ENCODE peak calls at places on chromosomes 12 and 14, in seven cellular contexts. I, F, R, Q, S, E and D are unnamed samples.

GRCh38 chr12:104049278-104050257 is at the start of gene GLT8D2:
- DNase-seq in S (peak), I (peak), E (peak), Q (peak), R (peak), F (peak), D (peak)

GRCh38 chr14:65751510-65751909 is 339.0 kb downstream of the FUT8 start:
- DNase-seq in I (no peak), R (no peak), E (no peak), Q (no peak), S (peak), F (no peak), D (no peak)

GRCh38 chr14:75905505-75905904 is 76.3 kb downstream of the TGFB3 start:
- DNase-seq in E (peak), Q (peak), S (no peak), F (no peak), I (no peak), R (no peak), D (peak)

GRCh38 chr12:57894577-57895292 is 46.6 kb upstream of the ATP23 start:
- DNase-seq in Q (no peak), F (no peak), R (no peak), I (no peak), E (no peak), S (no peak), D (no peak)

GRCh38 chr14:69443296-69443805 is 41.2 kb upstream of the PLEKHD1 start:
- DNase-seq in I (no peak), S (no peak), F (no peak), R (no peak), Q (no peak), E (no peak), D (no peak)

GRCh38 chr12:58888131-58888783 is 32.0 kb downstream of the LRIG3 start:
- DNase-seq in F (no peak), E (no peak), I (no peak), R (no peak), S (no peak), Q (peak), D (no peak)

GRCh38 chr12:132444957-132445883 is 44.7 kb upstream of the FBRSL1 start:
- DNase-seq in Q (no peak), F (peak), E (no peak), R (no peak), I (peak), S (no peak), D (no peak)

GRCh38 chr14:101939771-101940170 is 24.6 kb upstream of the DYNC1H1 start:
- DNase-seq in E (peak), F (no peak), R (no peak), I (no peak), Q (no peak), S (no peak), D (no peak)

GRCh38 chr14:93961610-93962009 is 14.8 kb downstream of the ASB2 start:
- DNase-seq in F (no peak), E (no peak), S (no peak), I (no peak), R (no peak), Q (no peak), D (no peak)

GRCh38 chr14:20614038-20614840 is 23.1 kb upstream of the RNASE12 start:
- DNase-seq in E (no peak), Q (no peak), I (peak), S (no peak), F (peak), R (no peak), D (no peak)

GRCh38 chr14:77495354-77495753 is 3.3 kb downstream of the ISM2 start:
- DNase-seq in E (no peak), Q (no peak), R (no peak), I (no peak), F (no peak), S (no peak), D (no peak)

GRCh38 chr12:118850244-118850825 is 131.0 kb upstream of the SRRM4 start:
- DNase-seq in E (no peak), Q (no peak), S (peak), R (peak), F (peak), I (peak), D (no peak)

GRCh38 chr12:51915951-51916350 is 8.6 kb downstream of the ACVRL1 start:
- DNase-seq in E (no peak), F (no peak), Q (no peak), S (no peak), R (no peak), I (no peak), D (no peak)

GRCh38 chr12:51913071-51914033 is 6.0 kb downstream of the ACVRL1 start:
- DNase-seq in S (no peak), R (no peak), I (peak), E (no peak), Q (no peak), F (peak), D (no peak)

GRCh38 chr12:51915003-51915625 is 7.8 kb downstream of the ACVRL1 start:
- DNase-seq in R (no peak), E (no peak), Q (no peak), S (no peak), I (no peak), F (peak), D (no peak)

GRCh38 chr12:51911788-51912711 is 4.7 kb downstream of the ACVRL1 start:
- DNase-seq in Q (peak), I (no peak), S (peak), F (no peak), E (no peak), R (no peak), D (peak)

DNA sequence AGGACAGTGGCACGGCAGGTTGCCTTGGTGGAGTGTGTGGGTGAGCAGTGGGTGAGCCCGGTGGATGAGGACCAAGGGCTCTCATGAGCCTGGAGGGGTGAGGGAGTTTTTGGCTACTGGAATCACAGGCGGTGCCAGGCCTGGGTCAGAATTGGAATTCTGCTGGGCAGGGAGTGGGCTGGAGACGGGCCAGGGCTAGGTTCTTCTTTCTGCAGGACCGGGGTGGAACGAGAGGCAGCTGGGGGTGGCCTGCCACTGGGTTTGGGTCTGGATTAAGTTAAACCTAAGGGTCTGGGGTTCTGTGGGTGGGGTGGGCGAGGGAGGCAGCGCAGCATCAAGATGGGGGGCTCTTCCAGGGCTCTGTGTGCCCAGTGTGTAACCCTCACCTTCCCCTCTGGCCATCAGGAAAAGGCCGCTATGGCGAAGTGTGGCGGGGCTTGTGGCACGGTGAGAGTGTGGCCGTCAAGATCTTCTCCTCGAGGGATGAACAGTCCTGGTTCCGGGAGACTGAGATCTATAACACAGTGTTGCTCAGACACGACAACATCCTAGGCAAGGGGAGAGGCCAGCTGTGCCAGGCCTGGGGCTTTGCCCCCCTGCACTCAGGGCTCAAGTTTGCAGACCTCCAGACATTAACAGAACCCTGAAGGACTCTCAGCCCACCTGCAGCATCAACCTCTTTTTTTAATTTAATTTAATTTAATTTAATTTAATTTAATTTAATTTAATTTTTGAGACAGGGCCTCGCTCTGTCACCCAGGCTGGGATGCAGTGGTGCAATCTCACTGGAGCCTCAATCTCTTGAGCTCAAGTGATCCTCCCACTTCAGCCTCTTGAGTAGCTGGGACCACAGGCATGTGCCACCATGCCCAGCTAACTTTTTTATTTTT is 7.0 kb downstream of the ACVRL1 start:
- DNase-seq in F (no peak), S (no peak), Q (no peak), E (no peak), I (no peak), R (no peak), D (no peak)
- H3K9ac ChIP-seq in F (no peak), S (no peak), Q (no peak), E (no peak), I (no peak), R (no peak), D (peak)

GRCh38 chr12:25767613-25768012 is 190.9 kb upstream of the RASSF8 start:
- DNase-seq in S (no peak), I (no peak), R (no peak), Q (peak), E (no peak), F (no peak), D (no peak)
- H2AK5ac ChIP-seq in S (no peak), I (no peak), R (no peak), Q (no peak), E (no peak), F (no peak), D (no peak)

GRCh38 chr12:18267427-18267826 is 6.1 kb downstream of the PIK3C2G start:
- DNase-seq in S (no peak), F (no peak), E (no peak), R (no peak), I (no peak), Q (no peak), D (no peak)
- H3K9ac ChIP-seq in S (no peak), F (no peak), E (no peak), R (no peak), I (no peak), Q (no peak), D (no peak)

DNA sequence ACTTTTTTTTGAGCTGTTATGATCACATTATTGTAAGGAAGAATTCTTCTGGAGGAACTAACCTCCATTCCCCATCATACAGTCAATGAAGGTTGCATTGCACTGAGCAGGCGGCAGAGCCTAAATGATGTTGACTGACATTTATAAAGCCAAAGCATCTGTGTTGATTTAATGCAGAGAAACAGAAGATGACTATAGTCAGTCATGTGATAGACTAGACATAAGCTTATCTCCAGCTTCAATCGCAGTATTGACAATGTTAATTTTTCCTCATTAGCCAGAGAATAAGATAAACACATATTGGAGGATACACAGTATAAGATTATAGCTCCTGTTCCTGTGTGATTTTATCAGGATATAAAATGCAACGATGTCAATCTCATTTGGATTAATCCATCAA is 82.0 kb downstream of the PRICKLE1 start:
- DNase-seq in R (no peak), F (no peak), E (no peak), Q (no peak), I (no peak), S (no peak), D (no peak)
- H2AK5ac ChIP-seq in R (no peak), F (no peak), E (no peak), Q (no peak), I (no peak), S (no peak), D (no peak)